ENCODE peak calls at places on chromosomes 16 and 17, in four cellular contexts. Z is Peyer's patch, J is right atrium auricular region, E is brain microvascular endothelial cell. K is an unnamed sample. For H3K36me3, the result is how much of the 10 kb centered on the place peaks cover.

GRCh38 chr17:30112794-30113193 is 3.8 kb upstream of the NSRP1 start:
- DNase-seq in E (no peak), Z (no peak), J (no peak), K (no peak)

GRCh38 chr17:45761957-45762565 is 22.1 kb upstream of the CRHR1 start:
- DNase-seq in E (no peak), J (no peak), Z (peak), K (no peak)

GRCh38 chr16:13307255-13307654 is 405.9 kb downstream of the SHISA9 start:
- DNase-seq in J (no peak), Z (no peak), E (peak), K (no peak)

GRCh38 chr17:18859256-18859655 is 1.3 kb downstream of the PRPSAP2 start:
- DNase-seq in Z (no peak), J (no peak), E (peak), K (no peak)

GRCh38 chr17:16997514-16998429 is 25.9 kb upstream of the TNFRSF13B start:
- DNase-seq in Z (no peak), E (peak), J (no peak), K (no peak)

GRCh38 chr17:19002805-19003542 is 1.6 kb downstream of the FAM83G start:
- DNase-seq in Z (no peak), J (no peak), E (no peak), K (no peak)

GRCh38 chr16:19380316-19380715 is 37.4 kb upstream of the TMC5 start:
- DNase-seq in J (no peak), E (no peak), Z (no peak), K (no peak)

GRCh38 chr16:86374603-86375002 is 135.7 kb upstream of the FOXF1 start:
- DNase-seq in E (no peak), J (no peak), Z (no peak), K (no peak)

GRCh38 chr17:59373879-59374495 is 42.5 kb downstream of the YPEL2 start:
- DNase-seq in Z (no peak), E (peak), J (no peak), K (no peak)

GRCh38 chr17:79658811-79659207 is 48.0 kb upstream of the RBFOX3 start:
- DNase-seq in E (peak), J (peak), Z (no peak), K (no peak)

GRCh38 chr17:42559076-42559475 is 2.9 kb upstream of the COASY start:
- DNase-seq in Z (no peak), J (no peak), E (no peak), K (no peak)

GRCh38 chr17:795721-796120 is 13.6 kb downstream of the MRM3 start:
- DNase-seq in E (no peak), J (no peak), Z (no peak), K (no peak)

GRCh38 chr17:66313995-66314659 is 11.7 kb downstream of the PRKCA start:
- DNase-seq in E (no peak), Z (no peak), J (no peak), K (no peak)

GRCh38 chr16:6625606-6626005 is 707.0 kb upstream of the RBFOX1 start:
- DNase-seq in Z (no peak), E (no peak), J (no peak), K (no peak)

GRCh38 chr17:14138649-14139048 is 69.3 kb downstream of the COX10 start:
- DNase-seq in J (no peak), E (no peak), Z (no peak), K (no peak)

GRCh38 chr17:35894206-35894605 is 14.0 kb upstream of the CCL5 start:
- DNase-seq in Z (no peak), E (no peak), J (no peak), K (no peak)

GRCh38 chr17:40303009-40303657 is 5.8 kb upstream of the RARA start:
- DNase-seq in E (peak), Z (no peak), J (no peak), K (no peak)

GRCh38 chr17:47959825-47960655 is 2.4 kb upstream of the PRR15L start:
- DNase-seq in Z (peak), E (no peak), J (no peak), K (no peak)

GRCh38 chr16:10871157-10871991 is 5.6 kb upstream of the CIITA start:
- DNase-seq in J (no peak), Z (peak), E (peak), K (peak)

GRCh38 chr17:77560417-77560816 is 398.1 kb upstream of the TNRC6C start:
- DNase-seq in J (no peak), Z (no peak), E (no peak), K (no peak)

GRCh38 chr17:48011405-48012150 is 26.0 kb downstream of the COPZ2 start:
- DNase-seq in Z (no peak), E (peak), J (no peak), K (no peak)

GRCh38 chr17:2484876-2485275 is 26.8 kb downstream of the METTL16 start:
- DNase-seq in J (no peak), Z (no peak), E (no peak), K (no peak)

GRCh38 chr16:31708348-31708747 is 165.3 kb upstream of the ZNF267 start:
- DNase-seq in Z (no peak), J (no peak), E (no peak), K (no peak)

GRCh38 chr16:87074635-87075318 is 242.4 kb downstream of the C16orf95 start:
- DNase-seq in Z (no peak), J (no peak), E (no peak), K (no peak)

GRCh38 chr17:77756028-77756427 is 202.5 kb upstream of the TNRC6C start:
- DNase-seq in E (no peak), J (no peak), Z (no peak), K (no peak)

GRCh38 chr16:27179500-27180072 is 23.7 kb upstream of the KDM8 start:
- DNase-seq in E (peak), J (peak), Z (peak), K (peak)

GRCh38 chr16:50609049-50609832 is 61.0 kb downstream of the NKD1 start:
- DNase-seq in E (no peak), J (no peak), Z (no peak), K (no peak)

GRCh38 chr16:31202402-31203385 is at the start of gene PYCARD:
- DNase-seq in J (no peak), E (no peak), Z (peak), K (peak)

GRCh38 chr17:58382108-58382884 is 30.3 kb upstream of the SUPT4H1 start:
- DNase-seq in Z (no peak), J (no peak), E (no peak), K (no peak)

GRCh38 chr17:45841883-45842525 is 2.7 kb upstream of the SPPL2C start:
- DNase-seq in E (no peak), J (no peak), Z (no peak), K (no peak)

GRCh38 chr16:47644166-47644565 is 183.0 kb downstream of the PHKB start:
- DNase-seq in Z (no peak), E (peak), J (no peak), K (no peak)

GRCh38 chr16:31508706-31509523 is 724 bp upstream of the RUSF1 start:
- DNase-seq in Z (no peak), J (no peak), E (no peak), K (no peak)

GRCh38 chr17:81923302-81924260 is 4.0 kb downstream of the MAFG start:
- DNase-seq in Z (peak), J (peak), E (peak), K (peak)

GRCh38 chr17:39687101-39687545 is 734 bp downstream of the PGAP3 start:
- DNase-seq in Z (no peak), J (no peak), E (no peak), K (no peak)

GRCh38 chr17:38728290-38728831 is 1.8 kb upstream of the CISD3 start:
- DNase-seq in E (no peak), J (no peak), Z (no peak), K (no peak)

GRCh38 chr17:34464812-34465211 is 101.8 kb upstream of the CCL1 start:
- DNase-seq in J (no peak), E (no peak), Z (no peak), K (no peak)

GRCh38 chr17:80931421-80932265 is 60.0 kb upstream of the CHMP6 start:
- DNase-seq in E (peak), Z (peak), J (no peak), K (no peak)

DNA sequence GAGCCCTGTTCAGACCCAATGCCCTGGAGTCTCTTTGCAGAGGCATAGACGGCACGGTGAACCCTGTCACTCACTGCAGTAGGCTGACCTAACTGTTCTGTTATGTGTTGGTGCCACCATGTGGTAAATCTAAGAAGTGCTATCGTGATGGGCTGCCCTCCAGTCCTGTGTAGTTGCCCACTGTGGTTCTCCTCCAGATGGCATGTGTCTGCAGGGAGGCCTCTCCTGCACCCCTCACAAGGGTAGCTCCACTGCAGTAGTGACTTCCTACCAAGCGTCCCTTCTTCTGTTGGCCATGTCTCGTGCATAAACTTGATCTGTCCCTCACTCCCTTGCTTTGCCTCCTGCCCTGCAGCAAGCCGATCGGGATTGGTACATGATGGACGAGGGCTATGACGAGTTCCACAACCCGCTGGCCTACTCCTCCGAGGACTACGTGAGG is 5.8 kb downstream of the DHX38 start:
- DNase-seq in E (peak), J (no peak), Z (no peak), K (no peak)
- H3K36me3 ChIP-seq in E (half or more), J (half or more), Z (under half), K (half or more)

DNA sequence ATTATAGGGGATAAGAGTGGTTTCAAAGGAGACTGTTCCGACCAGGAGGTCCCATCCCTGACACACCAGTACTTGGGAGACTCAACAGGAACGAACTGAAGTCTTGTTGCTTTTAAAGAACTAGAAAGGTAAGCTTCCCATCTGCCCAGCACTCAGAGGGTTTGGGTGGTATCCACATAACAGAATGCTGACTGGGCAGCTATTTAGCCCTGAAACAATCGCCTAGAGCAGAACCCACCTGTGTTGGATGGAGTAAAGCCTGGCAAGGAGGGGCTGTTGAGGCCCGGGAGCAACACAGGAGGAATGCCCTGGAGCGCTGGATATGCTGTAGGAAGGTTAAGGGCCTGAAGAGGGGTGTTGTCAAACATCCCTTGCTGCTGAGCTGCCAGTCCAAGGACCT is 254.9 kb downstream of the ZFHX3 start:
- DNase-seq in E (no peak), J (no peak), Z (no peak), K (no peak)
- H3K36me3 ChIP-seq in E (under half), J (half or more), Z (under half), K (under half)

GRCh38 chr16:74909665-74910064 is 75.3 kb downstream of the WDR59 start:
- DNase-seq in E (no peak), J (no peak), Z (no peak), K (no peak)
- H3K36me3 ChIP-seq in E (under half), J (half or more), Z (under half), K (half or more)

DNA sequence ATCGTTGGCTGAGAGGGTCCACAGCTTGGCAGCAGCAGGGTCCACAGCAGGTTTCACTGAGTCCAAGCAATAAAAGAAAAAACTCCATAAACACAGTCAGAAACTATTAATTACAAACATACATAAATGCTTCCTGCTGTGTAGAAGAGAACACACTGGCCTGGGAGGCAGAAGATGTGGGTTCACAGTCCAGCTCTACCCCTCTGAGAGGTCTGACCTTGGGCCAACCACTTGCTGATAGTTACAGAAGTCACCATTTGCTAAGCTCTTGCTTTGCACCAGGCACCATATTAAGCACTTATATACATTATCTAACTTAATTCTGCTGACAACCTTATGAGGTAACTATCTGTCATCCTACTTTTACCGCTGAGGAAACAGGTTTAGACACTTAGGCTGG is 14.7 kb downstream of the CIAPIN1 start:
- DNase-seq in E (no peak), J (no peak), Z (no peak), K (no peak)
- H3K36me3 ChIP-seq in E (half or more), J (half or more), Z (under half), K (half or more)

DNA sequence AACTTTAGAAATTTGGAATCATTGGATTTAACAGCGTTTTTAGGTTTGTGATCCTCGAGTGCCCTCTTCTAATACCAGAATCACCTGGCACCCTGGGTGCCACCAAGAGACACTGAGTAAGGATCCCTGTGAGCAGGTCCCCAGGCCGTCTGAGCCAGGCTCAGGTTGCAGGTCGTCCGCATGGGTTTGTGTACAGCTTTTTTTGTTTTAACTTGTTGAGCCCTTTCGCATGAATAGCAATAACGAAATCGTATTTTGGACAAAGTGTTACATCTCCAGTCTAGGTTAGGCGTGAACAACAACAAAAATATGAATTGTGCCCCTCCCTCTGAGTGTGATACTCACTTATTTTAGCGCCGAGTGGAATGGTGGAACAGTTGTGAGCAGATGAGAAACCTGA is 10.9 kb downstream of the USP10 start:
- DNase-seq in E (no peak), J (no peak), Z (no peak), K (no peak)
- H3K36me3 ChIP-seq in E (under half), J (under half), Z (under half), K (under half)

GRCh38 chr17:37094391-37094790 is 145.6 kb downstream of the AATF start:
- DNase-seq in E (no peak), Z (no peak), J (no peak), K (no peak)
- H3K36me3 ChIP-seq in E (under half), Z (under half), J (under half), K (half or more)

GRCh38 chr16:70151941-70152509 is 21.6 kb upstream of the CLEC18C start:
- DNase-seq in E (no peak), J (no peak), Z (no peak), K (no peak)

GRCh38 chr16:70152578-70153302 is 20.8 kb upstream of the CLEC18C start:
- DNase-seq in J (no peak), Z (no peak), E (no peak), K (no peak)

GRCh38 chr16:70156207-70156978 is 17.2 kb upstream of the CLEC18C start:
- DNase-seq in J (no peak), Z (peak), E (no peak), K (no peak)

GRCh38 chr16:70157105-70157476 is 16.5 kb upstream of the CLEC18C start:
- DNase-seq in J (no peak), Z (peak), E (no peak), K (no peak)

GRCh38 chr16:70151391-70151790 is 22.2 kb upstream of the CLEC18C start:
- DNase-seq in E (no peak), J (no peak), Z (no peak), K (no peak)
- H3K36me3 ChIP-seq in E (under half), J (half or more), Z (under half), K (half or more)